ENCODE peak calls at places on chromosomes 4 and X, in six cellular contexts. One of them, this sample, is unnamed.

GRCh38 chrX:132876509-132876837 is 82.0 kb downstream of the HS6ST2 start:
- DNase-seq in activated T-cell treated with anti-CD3 and anti-CD28 coated beads for 48 hours: no peak
- DNase-seq in fibroblast of mammary gland: no peak
- DNase-seq in lung: no peak
- DNase-seq in nucleus accumbens: no peak
- DNase-seq in left cardiac atrium: no peak
- DNase-seq in this sample: no peak

GRCh38 chr4:155891058-155891457 is 12.4 kb upstream of the TDO2 start:
- DNase-seq in activated T-cell treated with anti-CD3 and anti-CD28 coated beads for 48 hours: no peak
- DNase-seq in fibroblast of mammary gland: peak
- DNase-seq in lung: no peak
- DNase-seq in nucleus accumbens: no peak
- DNase-seq in left cardiac atrium: no peak
- DNase-seq in this sample: peak

GRCh38 chr4:105145913-105146285 is 777 bp upstream of the TET2 start:
- DNase-seq in activated T-cell treated with anti-CD3 and anti-CD28 coated beads for 48 hours: peak
- DNase-seq in fibroblast of mammary gland: no peak
- DNase-seq in lung: peak
- DNase-seq in nucleus accumbens: no peak
- DNase-seq in left cardiac atrium: no peak
- DNase-seq in this sample: no peak

GRCh38 chr4:164056426-164057142 is 562.1 kb downstream of the TMA16 start:
- DNase-seq in activated T-cell treated with anti-CD3 and anti-CD28 coated beads for 48 hours: no peak
- DNase-seq in fibroblast of mammary gland: no peak
- DNase-seq in lung: no peak
- DNase-seq in nucleus accumbens: no peak
- DNase-seq in left cardiac atrium: no peak
- DNase-seq in this sample: no peak

GRCh38 chr4:153488719-153489384 is 22.7 kb downstream of the TMEM131L start:
- DNase-seq in activated T-cell treated with anti-CD3 and anti-CD28 coated beads for 48 hours: no peak
- DNase-seq in fibroblast of mammary gland: no peak
- DNase-seq in lung: peak
- DNase-seq in nucleus accumbens: no peak
- DNase-seq in left cardiac atrium: peak
- DNase-seq in this sample: no peak

GRCh38 chr4:57098945-57099344 is 11.2 kb downstream of the IGFBP7 start:
- DNase-seq in activated T-cell treated with anti-CD3 and anti-CD28 coated beads for 48 hours: no peak
- DNase-seq in fibroblast of mammary gland: peak
- DNase-seq in lung: no peak
- DNase-seq in nucleus accumbens: no peak
- DNase-seq in left cardiac atrium: no peak
- DNase-seq in this sample: peak

GRCh38 chr4:108619372-108620100 is 840 bp upstream of the RPL34 start:
- DNase-seq in activated T-cell treated with anti-CD3 and anti-CD28 coated beads for 48 hours: peak
- DNase-seq in fibroblast of mammary gland: no peak
- DNase-seq in lung: no peak
- DNase-seq in nucleus accumbens: no peak
- DNase-seq in left cardiac atrium: no peak
- DNase-seq in this sample: no peak

GRCh38 chrX:83829874-83830273 is 31.1 kb upstream of the CYLC1 start:
- DNase-seq in activated T-cell treated with anti-CD3 and anti-CD28 coated beads for 48 hours: no peak
- DNase-seq in fibroblast of mammary gland: no peak
- DNase-seq in lung: no peak
- DNase-seq in nucleus accumbens: no peak
- DNase-seq in left cardiac atrium: no peak
- DNase-seq in this sample: no peak

GRCh38 chr4:89915151-89915550 is 20.5 kb downstream of the MMRN1 start:
- DNase-seq in activated T-cell treated with anti-CD3 and anti-CD28 coated beads for 48 hours: no peak
- DNase-seq in fibroblast of mammary gland: no peak
- DNase-seq in lung: no peak
- DNase-seq in nucleus accumbens: no peak
- DNase-seq in left cardiac atrium: no peak
- DNase-seq in this sample: no peak

GRCh38 chr4:81493895-81494490 is 22.3 kb upstream of the RASGEF1B start:
- DNase-seq in activated T-cell treated with anti-CD3 and anti-CD28 coated beads for 48 hours: no peak
- DNase-seq in fibroblast of mammary gland: no peak
- DNase-seq in lung: no peak
- DNase-seq in nucleus accumbens: no peak
- DNase-seq in left cardiac atrium: no peak
- DNase-seq in this sample: peak

GRCh38 chr4:77151246-77151645 is 5.8 kb upstream of the CCNG2 start:
- DNase-seq in activated T-cell treated with anti-CD3 and anti-CD28 coated beads for 48 hours: no peak
- DNase-seq in fibroblast of mammary gland: peak
- DNase-seq in lung: no peak
- DNase-seq in nucleus accumbens: no peak
- DNase-seq in left cardiac atrium: no peak
- DNase-seq in this sample: no peak

GRCh38 chr4:2007804-2008670 is 737 bp downstream of the NELFA start:
- DNase-seq in activated T-cell treated with anti-CD3 and anti-CD28 coated beads for 48 hours: no peak
- DNase-seq in fibroblast of mammary gland: peak
- DNase-seq in lung: no peak
- DNase-seq in nucleus accumbens: no peak
- DNase-seq in left cardiac atrium: peak
- DNase-seq in this sample: peak

GRCh38 chr4:143286733-143287570 is 49.7 kb upstream of the GAB1 start:
- DNase-seq in activated T-cell treated with anti-CD3 and anti-CD28 coated beads for 48 hours: no peak
- DNase-seq in fibroblast of mammary gland: peak
- DNase-seq in lung: no peak
- DNase-seq in nucleus accumbens: no peak
- DNase-seq in left cardiac atrium: no peak
- DNase-seq in this sample: peak

GRCh38 chr4:148166132-148166531 is 276.1 kb downstream of the NR3C2 start:
- DNase-seq in activated T-cell treated with anti-CD3 and anti-CD28 coated beads for 48 hours: no peak
- DNase-seq in fibroblast of mammary gland: peak
- DNase-seq in lung: no peak
- DNase-seq in nucleus accumbens: no peak
- DNase-seq in left cardiac atrium: peak
- DNase-seq in this sample: peak

GRCh38 chr4:150534818-150535217 is 47.1 kb upstream of the MAB21L2 start:
- DNase-seq in activated T-cell treated with anti-CD3 and anti-CD28 coated beads for 48 hours: no peak
- DNase-seq in fibroblast of mammary gland: no peak
- DNase-seq in lung: no peak
- DNase-seq in nucleus accumbens: no peak
- DNase-seq in left cardiac atrium: no peak
- DNase-seq in this sample: no peak

GRCh38 chr4:138327334-138327733 is 85.2 kb upstream of the SLC7A11 start:
- DNase-seq in activated T-cell treated with anti-CD3 and anti-CD28 coated beads for 48 hours: no peak
- DNase-seq in fibroblast of mammary gland: no peak
- DNase-seq in lung: no peak
- DNase-seq in nucleus accumbens: no peak
- DNase-seq in left cardiac atrium: no peak
- DNase-seq in this sample: no peak